ENCODE peak calls at places on chromosomes 3 and 15, in ten cellular contexts. K is H9; S is esophagus muscularis mucosa; E is H7; B is BJ; I is naive thymus-derived CD8-positive, alpha-beta T cell; W is left colon; Q is lower leg skin; R is GM20000; V is stromal cell of bone marrow. J is an unnamed sample.

GRCh38 chr3:118369892-118370491 is 664.7 kb downstream of the IGSF11 start:
- DNase-seq in E (no peak), R (no peak), I (no peak), V (no peak), S (no peak), B (no peak), W (no peak), Q (no peak), K (no peak), J (no peak)

GRCh38 chr3:197135212-197135611 is 105.6 kb upstream of the MELTF start:
- DNase-seq in E (no peak), W (no peak), R (no peak), S (no peak), K (no peak), Q (peak), B (no peak), V (no peak), I (no peak), J (no peak)

GRCh38 chr3:137845666-137846065 is 81.6 kb downstream of the SOX14 start:
- DNase-seq in K (no peak), S (no peak), B (no peak), Q (no peak), W (no peak), E (no peak), V (no peak), R (no peak), I (no peak), J (no peak)

GRCh38 chr3:189570916-189571315 is 60.3 kb upstream of the TP63 start:
- DNase-seq in K (no peak), V (no peak), W (no peak), I (no peak), S (no peak), B (no peak), R (no peak), E (no peak), Q (no peak), J (no peak)

GRCh38 chr3:181210275-181210674 is 220.7 kb upstream of the DNAJC19 start:
- DNase-seq in W (no peak), R (no peak), B (no peak), Q (no peak), V (peak), I (no peak), E (no peak), S (no peak), K (no peak), J (no peak)

GRCh38 chr3:114685053-114685630 is 391.3 kb downstream of the TIGIT start:
- DNase-seq in R (no peak), V (no peak), B (no peak), S (no peak), W (no peak), K (no peak), I (no peak), Q (no peak), E (no peak), J (no peak)

GRCh38 chr15:100721758-100722550 is 119.6 kb downstream of the ASB7 start:
- DNase-seq in Q (peak), S (peak), W (no peak), I (no peak), R (no peak), B (peak), V (peak), E (peak), K (peak), J (peak)

GRCh38 chr15:75200391-75200764 is 1.3 kb upstream of the C15orf39 start:
- DNase-seq in B (no peak), R (no peak), K (no peak), I (no peak), Q (no peak), E (no peak), V (no peak), S (no peak), W (no peak), J (no peak)

GRCh38 chr3:196837819-196838420 is 29.8 kb upstream of the SENP5 start:
- DNase-seq in V (peak), B (no peak), E (peak), Q (no peak), W (peak), S (no peak), K (peak), R (peak), I (peak), J (peak)